ENCODE peak calls at places on chromosomes 3 and 15, in five cellular contexts. L, S, Y, Z and C are unnamed samples. For H3K4me1, the result is how much of the 10 kb centered on the place peaks cover.

GRCh38 chr3:181738551-181738950 is 26.8 kb downstream of the SOX2 start:
- DNase-seq in L (no peak), Z (no peak), S (no peak), Y (no peak), C (no peak)

GRCh38 chr3:8001712-8002111 is 499.9 kb upstream of the LMCD1 start:
- DNase-seq in Z (no peak), S (no peak), Y (no peak), L (no peak), C (no peak)

GRCh38 chr3:189630667-189631372 is 369 bp upstream of the TP63 start:
- DNase-seq in L (no peak), Y (no peak), S (peak), Z (no peak), C (no peak)

GRCh38 chr3:104564045-104564643 is 802.6 kb upstream of the ALCAM start:
- DNase-seq in S (peak), Y (peak), L (no peak), Z (no peak), C (no peak)

GRCh38 chr15:92884813-92885461 is 15.2 kb upstream of the CHD2 start:
- DNase-seq in S (peak), Z (no peak), Y (no peak), L (no peak), C (no peak)

GRCh38 chr3:158918008-158918407 is 116.2 kb downstream of the MFSD1 start:
- DNase-seq in Z (no peak), S (peak), Y (peak), L (no peak), C (peak)

GRCh38 chr15:100833432-100834389 is 45.9 kb upstream of the ALDH1A3 start:
- DNase-seq in Y (no peak), S (no peak), L (no peak), Z (no peak), C (no peak)

GRCh38 chr3:46946856-46947544 is 29.5 kb downstream of the CCDC12 start:
- DNase-seq in Y (no peak), Z (peak), S (no peak), L (peak), C (peak)

GRCh38 chr3:168312991-168313390 is 217.3 kb upstream of the GOLIM4 start:
- DNase-seq in S (no peak), Z (no peak), L (no peak), Y (no peak), C (no peak)

GRCh38 chr3:7144696-7145308 is 283.9 kb downstream of the GRM7 start:
- DNase-seq in Y (peak), Z (no peak), S (peak), L (no peak), C (no peak)

DNA sequence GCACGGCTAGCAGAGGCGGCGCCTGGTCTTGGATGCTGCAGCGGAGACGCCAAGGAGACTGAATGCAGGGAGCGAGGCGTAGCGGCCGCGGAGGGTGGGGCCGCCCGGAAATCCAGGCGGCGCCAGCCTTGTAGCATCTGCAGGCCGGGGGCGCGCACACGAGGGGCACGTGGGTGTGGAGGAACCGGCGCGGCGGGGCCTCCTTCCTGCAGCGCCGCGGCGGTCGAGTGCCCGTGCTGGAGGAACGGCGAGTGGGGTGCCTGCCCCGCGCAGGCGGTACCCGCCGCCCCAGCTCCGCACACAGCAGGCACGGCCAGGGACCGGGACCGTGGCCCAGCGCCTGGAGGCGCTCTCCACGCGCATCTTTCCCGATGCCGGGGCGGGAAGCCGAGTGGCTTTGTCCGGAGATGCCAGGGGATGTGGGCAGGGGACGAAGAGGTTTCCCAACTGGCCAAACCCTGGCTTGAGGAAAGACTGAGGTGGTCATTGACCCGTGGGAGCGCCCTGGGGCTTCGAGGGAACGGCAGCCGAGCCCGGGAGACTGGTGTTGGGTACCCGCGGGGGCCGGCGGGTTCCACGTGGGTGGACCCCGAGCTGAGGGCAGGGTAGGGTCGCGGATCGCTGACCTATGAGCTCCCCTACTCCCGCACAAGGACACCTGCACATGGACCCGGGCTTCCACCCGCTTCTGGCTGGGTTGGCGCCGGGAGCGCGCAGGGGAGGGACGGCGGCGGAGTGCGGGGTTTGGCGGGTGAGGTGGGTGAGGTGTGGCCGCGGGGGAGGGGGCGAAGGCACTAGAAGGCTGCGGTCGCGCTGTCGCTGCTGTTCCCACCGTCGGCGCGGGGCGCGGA is 246.4 kb upstream of the TOPAZ1 start:
- DNase-seq in Z (peak), Y (no peak), L (peak), S (peak), C (no peak)
- TF ChIP-seq CTCF in Z (no peak), Y (no peak), L (no peak), S (no peak), C (no peak)

DNA sequence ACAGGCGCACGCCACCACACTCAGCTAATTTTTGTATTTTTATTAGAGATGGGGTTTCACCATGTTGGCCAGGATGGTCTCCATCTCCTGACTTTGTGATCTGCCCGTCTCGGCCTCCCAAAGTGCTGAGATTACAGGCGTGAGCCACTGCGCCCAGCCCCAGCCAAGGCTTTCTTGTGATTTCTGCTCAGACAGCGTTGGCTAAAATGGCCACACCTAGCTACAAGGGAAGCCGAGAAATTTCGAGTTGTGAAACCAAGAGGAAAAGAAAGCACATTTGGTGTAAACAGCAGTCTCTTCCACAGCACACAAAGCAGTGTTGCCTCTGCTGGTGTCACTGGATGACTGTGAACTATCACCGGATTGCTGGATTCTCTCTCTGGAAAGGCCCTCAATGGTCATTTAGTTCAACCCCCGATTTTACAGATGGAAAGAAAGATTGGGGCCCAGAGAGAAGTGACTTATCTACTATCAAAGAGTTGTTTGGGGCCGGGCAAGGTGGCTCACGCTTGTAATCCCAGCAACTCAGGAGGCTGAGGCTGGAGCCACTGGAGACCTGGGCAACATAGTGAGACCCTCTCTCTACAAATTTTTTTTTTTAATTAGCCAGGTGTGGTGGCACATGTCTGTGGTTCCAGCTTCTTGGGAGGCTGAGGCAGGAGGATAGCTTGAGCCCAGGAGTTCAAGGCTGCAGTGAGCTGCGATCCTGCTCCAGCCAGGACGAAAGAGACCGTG is 5.4 kb upstream of the USP3 start:
- DNase-seq in L (peak), S (no peak), Y (no peak), Z (no peak), C (no peak)
- H3K4me1 ChIP-seq in L (half or more), S (under half), Y (under half), Z (under half), C (under half)

DNA sequence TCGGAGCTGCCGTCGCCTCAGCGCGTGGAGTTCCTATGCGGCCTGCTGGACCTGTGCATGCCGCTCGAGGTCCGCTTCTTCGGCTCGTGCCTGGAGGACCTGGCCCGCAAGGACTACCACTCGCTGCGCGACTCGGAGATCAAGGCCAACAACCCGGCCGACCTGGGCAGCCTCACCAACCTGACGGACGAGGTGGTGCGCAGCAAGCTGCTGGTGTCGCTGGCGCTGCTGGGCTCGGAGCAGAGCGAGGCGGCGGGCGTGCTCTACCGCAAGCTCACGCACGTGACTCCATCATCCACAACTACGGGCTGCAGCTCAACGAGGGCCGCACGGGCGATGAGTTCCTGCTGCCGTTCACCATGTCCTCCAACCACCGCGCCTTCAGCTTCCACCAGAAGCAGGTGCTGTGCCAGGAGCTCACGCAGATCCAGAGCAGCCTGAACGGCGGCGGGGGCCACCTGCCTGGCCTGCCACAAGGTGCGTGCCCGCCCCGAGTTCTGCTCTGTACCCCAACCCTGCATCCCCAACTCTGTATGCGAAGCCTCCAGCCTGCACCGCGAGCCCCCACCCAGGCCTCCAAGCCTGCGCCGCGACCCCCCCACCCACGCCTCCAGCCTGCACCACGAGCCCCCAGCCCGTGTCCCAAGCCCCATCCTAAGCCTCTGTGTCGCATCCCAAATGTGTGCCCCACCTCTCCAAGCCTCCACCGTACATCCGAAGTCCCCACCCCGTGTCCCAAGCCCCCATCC is 178.2 kb downstream of the OR4M2 start:
- DNase-seq in L (peak), S (no peak), Y (no peak), Z (peak), C (peak)
- H3K4me3 ChIP-seq in L (no peak), S (no peak), Y (no peak), Z (no peak), C (no peak)

GRCh38 chr3:11236588-11237461 is 35.4 kb upstream of the ATG7 start:
- DNase-seq in S (peak), L (peak), Y (peak), Z (peak), C (peak)
- TF ChIP-seq CTCF in S (peak), L (peak), Y (peak), Z (peak), C (peak)

GRCh38 chr3:16063603-16064002 is 110.9 kb upstream of the GALNT15 start:
- DNase-seq in S (no peak), L (no peak), Z (no peak), Y (no peak), C (no peak)
- H3K4me1 ChIP-seq in S (under half), L (under half), Z (under half), Y (under half), C (under half)